ENCODE peak calls at places on chromosomes 11 and 22, in six cellular contexts. One of them, this sample, is unnamed.

GRCh38 chr11:122656631-122657101 is 1.1 kb downstream of the UBASH3B start:
- DNase-seq in mesenchymal stem cell: peak; percentile 75
- DNase-seq in neuronal stem cell: peak; percentile 32
- DNase-seq in IMR-90: peak; percentile 56
- DNase-seq in H1: no peak
- DNase-seq in mesendoderm: peak; percentile 47
- DNase-seq in this sample: peak; percentile 45

GRCh38 chr11:27089746-27090145 is 49.1 kb downstream of the BBOX1 start:
- DNase-seq in mesenchymal stem cell: no peak
- DNase-seq in neuronal stem cell: no peak
- DNase-seq in IMR-90: no peak
- DNase-seq in H1: no peak
- DNase-seq in mesendoderm: no peak
- DNase-seq in this sample: no peak

GRCh38 chr22:40271440-40271839 is 74.9 kb upstream of the ADSL start:
- DNase-seq in mesenchymal stem cell: no peak
- DNase-seq in neuronal stem cell: no peak
- DNase-seq in IMR-90: no peak
- DNase-seq in H1: no peak
- DNase-seq in mesendoderm: no peak
- DNase-seq in this sample: no peak

GRCh38 chr22:48536691-48537591 is 1290.7 kb downstream of the BRD1 start:
- DNase-seq in mesenchymal stem cell: no peak
- DNase-seq in neuronal stem cell: no peak
- DNase-seq in IMR-90: no peak
- DNase-seq in H1: no peak
- DNase-seq in mesendoderm: no peak
- DNase-seq in this sample: no peak

GRCh38 chr11:18650859-18651557 is 16.9 kb upstream of the SPTY2D1 start:
- DNase-seq in mesenchymal stem cell: peak; percentile 62
- DNase-seq in neuronal stem cell: peak; percentile 21
- DNase-seq in IMR-90: peak; percentile 69
- DNase-seq in H1: peak; percentile 31
- DNase-seq in mesendoderm: peak; percentile 90
- DNase-seq in this sample: peak; percentile 83

GRCh38 chr11:128346808-128347207 is 240.6 kb downstream of the ETS1 start:
- DNase-seq in mesenchymal stem cell: no peak
- DNase-seq in neuronal stem cell: no peak
- DNase-seq in IMR-90: peak; percentile 74
- DNase-seq in H1: no peak
- DNase-seq in mesendoderm: no peak
- DNase-seq in this sample: no peak

GRCh38 chr22:46150615-46151423 is 493 bp downstream of the PPARA start:
- DNase-seq in mesenchymal stem cell: peak; percentile 47
- DNase-seq in neuronal stem cell: peak; percentile 29
- DNase-seq in IMR-90: no peak
- DNase-seq in H1: no peak
- DNase-seq in mesendoderm: no peak
- DNase-seq in this sample: peak; percentile 52

GRCh38 chr11:60625262-60625661 is 74.2 kb upstream of the MS4A8 start:
- DNase-seq in mesenchymal stem cell: peak; percentile 1
- DNase-seq in neuronal stem cell: no peak
- DNase-seq in IMR-90: peak; percentile 23
- DNase-seq in H1: peak; percentile 9
- DNase-seq in mesendoderm: peak; percentile 83
- DNase-seq in this sample: no peak

GRCh38 chr11:76769645-76770586 is 13.2 kb upstream of the TSKU start:
- DNase-seq in mesenchymal stem cell: peak; percentile 70
- DNase-seq in neuronal stem cell: no peak
- DNase-seq in IMR-90: peak; percentile 72
- DNase-seq in H1: no peak
- DNase-seq in mesendoderm: peak; percentile 89
- DNase-seq in this sample: no peak

GRCh38 chr11:107750313-107750712 is 38.5 kb upstream of the SLN start:
- DNase-seq in mesenchymal stem cell: no peak
- DNase-seq in neuronal stem cell: no peak
- DNase-seq in IMR-90: no peak
- DNase-seq in H1: no peak
- DNase-seq in mesendoderm: no peak
- DNase-seq in this sample: no peak

GRCh38 chr11:67548555-67549110 is 25.4 kb upstream of the CABP2 start:
- DNase-seq in mesenchymal stem cell: no peak
- DNase-seq in neuronal stem cell: no peak
- DNase-seq in IMR-90: no peak
- DNase-seq in H1: no peak
- DNase-seq in mesendoderm: no peak
- DNase-seq in this sample: no peak

GRCh38 chr11:77003954-77004353 is 30.2 kb upstream of the B3GNT6 start:
- DNase-seq in mesenchymal stem cell: no peak
- DNase-seq in neuronal stem cell: no peak
- DNase-seq in IMR-90: peak; percentile 5
- DNase-seq in H1: no peak
- DNase-seq in mesendoderm: no peak
- DNase-seq in this sample: no peak

GRCh38 chr22:30373331-30374325 is 13.6 kb downstream of the RNF215 start:
- DNase-seq in mesenchymal stem cell: no peak
- DNase-seq in neuronal stem cell: no peak
- DNase-seq in IMR-90: no peak
- DNase-seq in H1: no peak
- DNase-seq in mesendoderm: no peak
- DNase-seq in this sample: no peak

GRCh38 chr22:49368221-49368975 is 459.3 kb downstream of the BRD1 start:
- DNase-seq in mesenchymal stem cell: no peak
- DNase-seq in neuronal stem cell: no peak
- DNase-seq in IMR-90: no peak
- DNase-seq in H1: no peak
- DNase-seq in mesendoderm: no peak
- DNase-seq in this sample: no peak

GRCh38 chr11:76701701-76702100 is 31.2 kb upstream of the LRRC32 start:
- DNase-seq in mesenchymal stem cell: peak; percentile 66
- DNase-seq in neuronal stem cell: no peak
- DNase-seq in IMR-90: peak; percentile 63
- DNase-seq in H1: no peak
- DNase-seq in mesendoderm: peak; percentile 26
- DNase-seq in this sample: peak; percentile 97

GRCh38 chr11:110128161-110128560 is 35.0 kb downstream of the ZC3H12C start:
- DNase-seq in mesenchymal stem cell: peak; percentile 44
- DNase-seq in neuronal stem cell: peak; percentile 72
- DNase-seq in IMR-90: peak; percentile 42
- DNase-seq in H1: peak; percentile 19
- DNase-seq in mesendoderm: peak; percentile 94
- DNase-seq in this sample: peak; percentile 38

GRCh38 chr11:120133216-120134105 is 4.5 kb downstream of the TRIM29 start:
- DNase-seq in mesenchymal stem cell: no peak
- DNase-seq in neuronal stem cell: no peak
- DNase-seq in IMR-90: no peak
- DNase-seq in H1: no peak
- DNase-seq in mesendoderm: no peak
- DNase-seq in this sample: no peak
- H3K4me3 ChIP-seq in mesenchymal stem cell: no peak overlapping the region
- H3K4me3 ChIP-seq in neuronal stem cell: no peak overlapping the region
- H3K4me3 ChIP-seq in IMR-90: no peak overlapping the region
- H3K4me3 ChIP-seq in H1: no peak overlapping the region
- H3K4me3 ChIP-seq in mesendoderm: no peak overlapping the region
- H3K4me3 ChIP-seq in this sample: no peak overlapping the region

DNA sequence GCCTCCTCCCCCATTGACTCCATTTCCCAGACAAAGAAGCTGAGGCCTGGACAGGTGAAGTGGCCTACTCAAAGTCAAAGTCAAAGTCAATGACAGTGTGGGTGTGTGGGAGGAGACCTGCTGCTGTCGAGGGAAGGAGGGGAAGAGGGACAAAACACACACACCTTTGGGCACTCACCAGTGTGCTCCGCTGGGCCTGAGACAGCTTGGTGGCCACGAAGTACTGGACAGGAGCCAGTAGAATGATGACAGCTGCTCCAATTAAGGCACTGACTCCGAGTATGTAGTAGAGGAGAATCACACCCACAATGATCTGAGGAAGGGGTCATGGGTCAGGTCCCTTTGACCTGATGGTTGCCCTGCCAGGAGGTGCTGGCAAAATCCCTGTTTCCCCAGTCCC is 33.6 kb downstream of the ABCC8 start:
- DNase-seq in mesenchymal stem cell: no peak
- DNase-seq in neuronal stem cell: no peak
- DNase-seq in IMR-90: no peak
- DNase-seq in H1: no peak
- DNase-seq in mesendoderm: no peak
- DNase-seq in this sample: no peak
- H4K8ac ChIP-seq in mesenchymal stem cell: no peak overlapping the region
- H4K8ac ChIP-seq in neuronal stem cell: no peak overlapping the region
- H4K8ac ChIP-seq in IMR-90: no peak overlapping the region
- H4K8ac ChIP-seq in H1: no peak overlapping the region
- H4K8ac ChIP-seq in mesendoderm: no peak overlapping the region
- H4K8ac ChIP-seq in this sample: no peak overlapping the region

DNA sequence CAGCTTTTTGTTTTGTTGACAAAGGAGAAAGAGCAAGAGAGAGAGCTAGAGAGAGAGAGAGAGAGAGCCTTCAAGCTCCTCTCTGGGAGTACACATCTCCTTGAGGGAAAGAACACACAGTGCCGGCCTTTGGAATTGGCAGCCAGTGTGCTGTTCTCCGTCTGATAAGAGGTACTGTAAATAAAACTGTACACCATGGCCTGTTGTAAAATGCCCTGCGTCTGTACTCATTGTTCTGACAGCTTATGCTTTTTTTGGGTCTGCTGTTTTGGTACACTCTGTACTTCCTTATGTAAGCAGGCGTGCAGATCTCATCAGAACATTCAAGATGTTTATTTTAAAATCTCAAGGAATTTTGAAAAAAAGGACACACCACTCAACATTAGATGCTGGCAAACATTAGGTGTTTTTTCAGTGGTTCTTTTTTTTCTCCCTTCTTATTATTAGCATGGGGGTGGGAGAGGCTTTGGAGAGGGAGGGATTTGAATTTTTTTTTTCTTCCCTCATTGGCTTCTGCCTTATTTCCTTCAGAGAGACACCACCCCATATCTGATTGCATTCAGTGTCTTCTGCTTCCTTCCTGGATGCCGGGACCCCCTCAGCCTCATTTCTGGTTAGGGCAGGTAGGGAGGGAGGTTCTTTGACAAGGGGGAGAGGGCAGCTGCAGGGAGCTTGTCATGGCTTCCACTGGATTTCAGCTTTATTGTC is 116.8 kb upstream of the NNMT start:
- DNase-seq in mesenchymal stem cell: peak; percentile 92
- DNase-seq in neuronal stem cell: no peak
- DNase-seq in IMR-90: no peak
- DNase-seq in H1: no peak
- DNase-seq in mesendoderm: no peak
- DNase-seq in this sample: no peak
- H3K4me3 ChIP-seq in mesenchymal stem cell: no peak overlapping the region
- H3K4me3 ChIP-seq in neuronal stem cell: no peak overlapping the region
- H3K4me3 ChIP-seq in IMR-90: no peak overlapping the region
- H3K4me3 ChIP-seq in H1: no peak overlapping the region
- H3K4me3 ChIP-seq in mesendoderm: no peak overlapping the region
- H3K4me3 ChIP-seq in this sample: no peak overlapping the region

GRCh38 chr11:95789506-95790122 is at the start of gene FAM76B:
- DNase-seq in mesenchymal stem cell: peak; percentile 100
- DNase-seq in neuronal stem cell: peak; percentile 99
- DNase-seq in IMR-90: peak; percentile 99
- DNase-seq in H1: peak; percentile 95
- DNase-seq in mesendoderm: peak; percentile 100
- DNase-seq in this sample: peak; percentile 99
- H4K8ac ChIP-seq in mesenchymal stem cell: peak within 1 kb of the TSS; percentile 89
- H4K8ac ChIP-seq in neuronal stem cell: peak within 1 kb of the TSS; percentile 94
- H4K8ac ChIP-seq in IMR-90: peak within 1 kb of the TSS; percentile 76
- H4K8ac ChIP-seq in H1: peak within 1 kb of the TSS; percentile 99
- H4K8ac ChIP-seq in mesendoderm: peak within 1 kb of the TSS; percentile 7
- H4K8ac ChIP-seq in this sample: peak within 1 kb of the TSS; percentile 89

DNA sequence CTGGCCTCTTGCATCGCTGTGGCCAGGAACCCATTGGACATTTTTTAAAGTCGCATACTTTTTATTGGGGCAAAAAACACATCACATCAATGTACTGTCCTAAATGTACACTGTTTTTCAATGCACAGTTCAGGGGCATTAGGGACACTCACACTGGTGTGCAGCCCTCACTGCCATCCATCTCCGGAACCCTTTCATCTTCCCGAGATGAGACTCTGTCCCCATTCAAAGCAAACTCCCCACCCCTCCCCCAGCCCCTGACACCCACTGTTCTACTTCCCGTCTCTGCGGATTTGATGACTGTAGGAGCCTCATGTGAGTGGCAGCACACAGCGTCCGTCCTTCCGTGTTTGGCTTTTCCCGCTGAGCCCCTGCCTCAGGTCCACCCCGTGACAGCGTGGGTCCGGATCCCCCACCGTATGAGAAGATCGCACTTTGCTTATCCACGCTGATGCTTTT is 41.8 kb upstream of the TH start:
- DNase-seq in mesenchymal stem cell: no peak
- DNase-seq in neuronal stem cell: no peak
- DNase-seq in IMR-90: no peak
- DNase-seq in H1: no peak
- DNase-seq in mesendoderm: peak; percentile 43
- DNase-seq in this sample: no peak
- H3K4me3 ChIP-seq in mesenchymal stem cell: no peak overlapping the region
- H3K4me3 ChIP-seq in neuronal stem cell: peak overlapping the region; percentile 15
- H3K4me3 ChIP-seq in IMR-90: no peak overlapping the region
- H3K4me3 ChIP-seq in H1: no peak overlapping the region
- H3K4me3 ChIP-seq in mesendoderm: no peak overlapping the region
- H3K4me3 ChIP-seq in this sample: no peak overlapping the region